ENCODE peak calls at places on chromosomes 1 and 21, in ten cellular contexts. G is stimulated activated CD4-positive, alpha-beta T cell treated with anti-CD3 and anti-CD28 coated beads, Interleukin-12 subunit alpha, Interleukin-12 subunit beta, amount 100 ng/mL, for 4 hours; W is RWPE1; M is ovary; A is NCI-H774; H is iPS-NIHi11; L is coronary artery; Q is T-helper 22 cell; K is effector memory CD8-positive, alpha-beta T cell; V is stimulated activated naive CD8-positive, alpha-beta T cell treated with anti-CD3 and anti-CD28 coated beads, Interleukin-15, Interleukin-2, amounts not matched to agents 100 U/mL and 50 U/mL, for 24 hours. R is an unnamed sample.
A peak's percentile ranks its signal among the peaks of the same experiment; 100 is the strongest.

GRCh38 chr1:15799004-15799867 is 8.2 kb downstream of the UQCRHL start:
- DNase-seq in A (no peak), H (peak; percentile 50), K (no peak), W (peak; percentile 98), L (peak; percentile 98), V (peak; percentile 45), Q (no peak), G (no peak), M (peak; percentile 67), R (peak; percentile 91)

GRCh38 chr1:201447911-201448871 is 20.8 kb downstream of the PHLDA3 start:
- DNase-seq in A (peak; percentile 55), L (peak; percentile 81), W (peak; percentile 91), G (peak; percentile 51), M (peak; percentile 44), K (peak; percentile 22), V (peak; percentile 78), Q (no peak), H (peak; percentile 91), R (no peak)

GRCh38 chr1:209490013-209490412 is 93.5 kb upstream of the CAMK1G start:
- DNase-seq in H (peak; percentile 15), G (no peak), M (no peak), L (no peak), W (peak; percentile 53), K (no peak), V (no peak), A (peak; percentile 30), Q (no peak), R (no peak)

GRCh38 chr1:6343506-6344405 is 49.8 kb downstream of the ACOT7 start:
- DNase-seq in W (peak; percentile 91), H (peak; percentile 86), G (peak; percentile 46), V (peak; percentile 67), A (no peak), M (peak; percentile 49), K (peak; percentile 62), L (no peak), Q (no peak), R (no peak)

GRCh38 chr1:90211101-90211500 is 216.2 kb downstream of the ZNF326 start:
- DNase-seq in V (no peak), L (no peak), K (no peak), M (no peak), W (no peak), A (no peak), G (no peak), H (no peak), Q (no peak), R (no peak)

GRCh38 chr1:147273409-147274307 is 31.2 kb downstream of the CHD1L start:
- DNase-seq in Q (no peak), H (peak; percentile 71), L (no peak), M (no peak), V (no peak), G (no peak), A (peak; percentile 38), K (peak; percentile 20), W (peak; percentile 74), R (no peak)

GRCh38 chr1:170530972-170531757 is 801 bp upstream of the GORAB start:
- DNase-seq in A (no peak), Q (no peak), G (no peak), W (peak; percentile 40), K (no peak), L (no peak), H (no peak), M (peak; percentile 32), V (peak; percentile 12), R (no peak)

GRCh38 chr1:109404838-109405237 is 7.1 kb upstream of the SORT1 start:
- DNase-seq in A (no peak), W (no peak), L (no peak), K (no peak), H (no peak), M (no peak), V (no peak), Q (no peak), G (no peak), R (no peak)

GRCh38 chr21:46168238-46168637 is 12.9 kb upstream of the FTCD start:
- DNase-seq in K (no peak), M (no peak), H (no peak), Q (no peak), G (no peak), V (no peak), L (peak; percentile 66), A (no peak), W (no peak), R (peak; percentile 64)

GRCh38 chr1:221841291-221841982 is 99.5 kb upstream of the DUSP10 start:
- DNase-seq in V (no peak), M (no peak), G (no peak), A (no peak), H (no peak), Q (no peak), L (no peak), K (no peak), W (no peak), R (no peak)

GRCh38 chr1:81472387-81472786 is 328.3 kb upstream of the ADGRL2 start:
- DNase-seq in Q (no peak), K (no peak), H (no peak), A (no peak), L (no peak), W (no peak), G (no peak), V (no peak), M (no peak), R (no peak)

GRCh38 chr1:29256979-29257804 is 20.9 kb downstream of the PTPRU start:
- DNase-seq in K (no peak), W (no peak), M (peak; percentile 63), V (no peak), Q (no peak), G (no peak), A (no peak), H (no peak), L (no peak), R (no peak)

GRCh38 chr1:47651311-47652089 is 213.7 kb downstream of the FOXD2 start:
- DNase-seq in V (no peak), G (no peak), Q (no peak), L (peak; percentile 67), K (no peak), A (no peak), M (no peak), H (no peak), W (no peak), R (no peak)

GRCh38 chr1:201396859-201397464 is 2.2 kb downstream of the LAD1 start:
- DNase-seq in H (no peak), Q (no peak), G (no peak), W (peak; percentile 93), L (no peak), M (no peak), A (no peak), V (no peak), K (no peak), R (no peak)

GRCh38 chr1:5944069-5944847 is 48.0 kb downstream of the NPHP4 start:
- DNase-seq in K (no peak), M (no peak), G (no peak), W (no peak), H (no peak), V (no peak), L (peak; percentile 35), A (no peak), Q (no peak), R (peak; percentile 56)

GRCh38 chr21:31293986-31294385 is 50.1 kb downstream of the TIAM1 start:
- DNase-seq in M (no peak), W (peak; percentile 89), A (no peak), V (peak; percentile 75), H (peak; percentile 22), G (peak; percentile 49), K (no peak), Q (no peak), L (no peak), R (no peak)

GRCh38 chr1:102190429-102190828 is 193.7 kb upstream of the OLFM3 start:
- DNase-seq in M (no peak), A (peak; percentile 12), L (no peak), W (no peak), H (no peak), K (no peak), Q (no peak), G (no peak), V (no peak), R (no peak)

GRCh38 chr1:61076728-61077675 is 5.4 kb upstream of the NFIA start:
- DNase-seq in K (peak; percentile 74), W (peak; percentile 71), M (peak; percentile 87), H (peak; percentile 88), L (peak; percentile 90), V (peak; percentile 79), A (peak; percentile 96), Q (peak; percentile 78), G (peak; percentile 51), R (no peak)

GRCh38 chr1:235917267-235917811 is 50.6 kb upstream of the LYST start:
- DNase-seq in M (peak; percentile 57), G (peak; percentile 53), L (peak; percentile 90), W (peak; percentile 97), H (no peak), K (peak; percentile 43), Q (peak; percentile 17), A (no peak), V (peak; percentile 63), R (no peak)

GRCh38 chr1:175162955-175163354 is 29.6 kb downstream of the KIAA0040 start:
- DNase-seq in H (no peak), K (no peak), W (no peak), V (no peak), G (no peak), L (no peak), A (no peak), Q (no peak), M (no peak), R (no peak)

GRCh38 chr1:235739124-235739523 is 89.5 kb upstream of the GNG4 start:
- DNase-seq in K (no peak), Q (no peak), H (no peak), V (no peak), A (peak; percentile 10), M (no peak), L (no peak), W (peak; percentile 15), G (no peak), R (no peak)